ENCODE peak calls at places on chromosomes 2 and 18, in six cellular contexts. L is right lobe of liver, I is left ventricle myocardium inferior, V is astrocyte, G is kidney epithelial cell, M is foreskin fibroblast. R is an unnamed sample.

GRCh38 chr2:105990624-105991023 is 203.5 kb downstream of the UXS1 start:
- DNase-seq in L (no peak), I (no peak), V (no peak), G (no peak), M (no peak), R (no peak)

GRCh38 chr2:5915926-5916325 is 223.7 kb downstream of the SOX11 start:
- DNase-seq in L (no peak), I (no peak), V (peak), G (no peak), M (no peak), R (no peak)

GRCh38 chr2:61536723-61537581 is 1.2 kb downstream of the XPO1 start:
- DNase-seq in L (peak), I (peak), V (peak), G (peak), M (peak), R (peak)

GRCh38 chr2:169287666-169288065 is 74.7 kb downstream of the LRP2 start:
- DNase-seq in L (no peak), I (no peak), V (no peak), G (no peak), M (no peak), R (no peak)

GRCh38 chr2:238562446-238562845 is 135.7 kb downstream of the ASB1 start:
- DNase-seq in L (no peak), I (no peak), V (no peak), G (no peak), M (no peak), R (no peak)

GRCh38 chr2:11532434-11533055 is 1.3 kb upstream of the GREB1 start:
- DNase-seq in L (no peak), I (no peak), V (peak), G (no peak), M (peak), R (no peak)

GRCh38 chr2:240322231-240322955 is 113.1 kb upstream of the GPC1 start:
- DNase-seq in L (no peak), I (no peak), V (no peak), G (peak), M (peak), R (peak)

GRCh38 chr18:1914489-1914888 is 656.8 kb downstream of the METTL4 start:
- DNase-seq in L (no peak), I (no peak), V (no peak), G (no peak), M (peak), R (no peak)

GRCh38 chr18:51503351-51503750 is 305.9 kb upstream of the MEX3C start:
- DNase-seq in L (no peak), I (no peak), V (no peak), G (no peak), M (no peak), R (no peak)

GRCh38 chr2:202149155-202149762 is 76.2 kb downstream of the KIAA2012 start:
- DNase-seq in L (no peak), I (peak), V (peak), G (no peak), M (peak), R (no peak)

GRCh38 chr2:214671330-214671850 is 138.1 kb downstream of the BARD1 start:
- DNase-seq in L (no peak), I (no peak), V (no peak), G (no peak), M (no peak), R (no peak)

DNA sequence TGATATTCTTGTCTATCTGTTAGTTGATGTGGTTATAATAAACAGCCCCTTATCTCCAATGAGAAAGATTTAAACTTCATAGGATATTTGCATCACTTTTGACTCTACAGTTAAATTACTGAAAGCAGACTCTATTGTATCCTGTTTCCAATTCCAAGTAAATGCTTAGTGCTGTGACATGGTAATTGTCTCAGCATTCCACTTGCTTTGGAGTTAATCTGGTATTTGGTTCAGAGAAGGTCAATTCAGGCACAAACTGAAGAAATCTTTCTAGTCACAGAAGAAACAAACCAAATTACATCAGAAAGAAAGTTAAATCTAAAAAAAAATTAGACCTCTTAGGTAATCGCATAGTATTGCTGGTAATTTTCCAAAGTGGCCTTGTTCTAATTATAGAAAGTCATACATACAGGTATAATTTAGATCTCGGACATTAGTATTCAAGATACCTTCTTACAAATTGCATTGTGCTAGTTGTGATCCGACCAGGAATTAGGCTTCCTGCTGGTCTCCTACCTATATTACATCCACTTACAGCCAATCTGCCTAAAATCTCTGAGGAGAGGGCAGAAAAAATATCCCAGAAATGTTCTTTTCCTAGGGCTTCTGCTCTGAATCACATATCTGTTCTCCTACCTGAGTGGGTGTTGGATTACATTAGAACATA is 314.9 kb upstream of the GULP1 start:
- DNase-seq in L (no peak), I (no peak), V (no peak), G (no peak), M (no peak), R (no peak)
- TF ChIP-seq CTCF in L (no peak), I (no peak), V (no peak), G (no peak), M (no peak), R (no peak)

GRCh38 chr2:31580321-31581117 is at the start of gene SRD5A2:
- DNase-seq in L (peak), I (no peak), V (no peak), G (no peak), M (peak), R (no peak)
- H3K4me3 ChIP-seq in L (peak), I (peak), V (no peak), G (no peak), M (no peak), R (no peak)

GRCh38 chr2:85133751-85134254 is 611 bp downstream of the TCF7L1 start:
- DNase-seq in L (peak), I (peak), V (no peak), G (no peak), M (peak), R (no peak)

GRCh38 chr2:85137131-85137530 is 3.9 kb downstream of the TCF7L1 start:
- DNase-seq in L (no peak), I (no peak), V (no peak), G (no peak), M (no peak), R (no peak)

GRCh38 chr2:85132834-85133637 is at the start of gene TCF7L1:
- DNase-seq in L (peak), I (peak), V (peak), G (no peak), M (peak), R (no peak)

GRCh38 chr2:85134255-85135065 is 1.3 kb downstream of the TCF7L1 start:
- DNase-seq in L (peak), I (peak), V (peak), G (no peak), M (peak), R (no peak)

GRCh38 chr2:85135066-85135914 is 2.1 kb downstream of the TCF7L1 start:
- DNase-seq in L (no peak), I (peak), V (no peak), G (no peak), M (no peak), R (no peak)
- TF ChIP-seq CTCF in L (no peak), I (no peak), V (no peak), G (no peak), M (no peak), R (no peak)

DNA sequence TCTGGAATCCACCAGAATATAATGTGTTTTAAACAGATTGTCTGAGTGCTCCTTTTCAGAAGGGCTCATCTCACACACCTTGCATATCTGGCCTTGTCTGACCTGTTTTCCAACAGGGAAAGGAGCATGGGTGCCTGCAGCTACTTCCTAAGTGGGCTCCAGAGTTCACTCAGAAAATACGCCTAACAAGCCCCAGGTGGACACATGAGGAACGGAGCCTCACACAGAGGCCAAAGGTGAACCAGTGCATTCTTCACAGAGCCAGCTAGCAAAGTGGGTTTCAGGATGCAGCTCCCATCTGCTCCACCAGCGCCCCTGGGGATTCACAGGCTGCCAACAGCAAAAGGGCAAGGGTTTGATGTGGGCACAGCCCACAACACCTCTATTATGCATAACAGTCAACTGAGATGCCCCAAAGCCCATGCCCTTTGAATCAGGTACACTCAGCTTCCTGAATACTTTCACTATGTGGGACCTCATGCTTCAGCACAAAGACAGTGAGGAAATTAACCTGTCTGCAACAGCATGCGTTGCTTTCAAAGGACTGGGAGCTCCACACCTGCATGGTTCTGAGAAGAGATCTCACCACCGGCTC is 86.6 kb downstream of the CCBE1 start:
- DNase-seq in L (no peak), I (no peak), V (no peak), G (no peak), M (no peak), R (no peak)
- H3K4me3 ChIP-seq in L (no peak), I (no peak), V (no peak), G (no peak), M (no peak), R (no peak)

GRCh38 chr2:185208261-185208660 is 530.3 kb upstream of the FSIP2 start:
- DNase-seq in L (no peak), I (no peak), V (peak), G (no peak), M (no peak), R (peak)
- TF ChIP-seq CTCF in L (peak), I (peak), V (peak), G (peak), M (no peak), R (peak)

DNA sequence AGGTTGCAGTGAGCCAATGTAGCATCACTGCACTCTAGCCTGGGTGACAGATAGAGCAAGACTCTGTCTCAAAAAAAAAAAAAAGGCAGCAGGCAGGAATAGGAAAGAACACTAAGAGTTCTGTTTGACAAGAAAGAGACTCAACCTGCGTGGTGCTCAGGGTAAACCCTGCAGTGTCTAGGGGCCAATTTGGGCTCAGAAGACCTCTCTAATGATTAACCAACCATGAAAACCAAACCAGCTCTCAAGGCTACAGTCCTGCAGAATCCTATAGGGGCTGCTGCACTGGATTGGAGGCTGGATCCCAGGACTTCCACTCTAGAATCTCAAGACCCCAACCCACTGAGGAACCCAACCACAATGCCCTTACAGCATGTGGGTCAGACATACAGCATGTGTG is 2.4 kb downstream of the TRABD2A start:
- DNase-seq in L (no peak), I (no peak), V (no peak), G (no peak), M (no peak), R (no peak)
- H3K4me3 ChIP-seq in L (no peak), I (no peak), V (no peak), G (no peak), M (no peak), R (no peak)

GRCh38 chr2:75710577-75711253 is at the start of gene GCFC2:
- DNase-seq in L (peak), I (peak), V (peak), G (peak), M (peak), R (peak)
- TF ChIP-seq CTCF in L (peak), I (peak), V (no peak), G (peak), M (peak), R (peak)

GRCh38 chr2:138901530-138901929 is 121.3 kb upstream of the NXPH2 start:
- DNase-seq in L (no peak), I (no peak), V (no peak), G (no peak), M (no peak), R (no peak)

GRCh38 chr2:138910427-138910826 is 130.2 kb upstream of the NXPH2 start:
- DNase-seq in L (no peak), I (no peak), V (no peak), G (no peak), M (no peak), R (no peak)

GRCh38 chr2:138902239-138902871 is 122.2 kb upstream of the NXPH2 start:
- DNase-seq in L (no peak), I (no peak), V (no peak), G (no peak), M (no peak), R (no peak)

GRCh38 chr2:138906549-138906948 is 126.4 kb upstream of the NXPH2 start:
- DNase-seq in L (no peak), I (no peak), V (no peak), G (no peak), M (no peak), R (no peak)
- H3K4me3 ChIP-seq in L (no peak), I (no peak), V (no peak), G (no peak), M (no peak), R (no peak)

R was measured in epithelial cell of proximal tubule.